ENCODE peak calls at places on chromosome 20, in four cellular contexts. X, C, J and E are unnamed samples.

GRCh38 chr20:32672982-32673727 is 586 bp downstream of the C20orf203 start:
- DNase-seq in X (no peak), C (no peak), J (no peak), E (no peak)

GRCh38 chr20:59823456-59823855 is 110.0 kb downstream of the SYCP2 start:
- DNase-seq in X (no peak), C (no peak), J (no peak), E (no peak)

GRCh38 chr20:50916257-50916656 is 15.0 kb downstream of the ADNP start:
- DNase-seq in X (no peak), C (no peak), J (peak; percentile 64), E (peak; percentile 31)

GRCh38 chr20:24896984-24897383 is 52.1 kb upstream of the CST7 start:
- DNase-seq in X (no peak), C (no peak), J (no peak), E (no peak)

GRCh38 chr20:53748821-53749402 is 155.3 kb upstream of the ZNF217 start:
- DNase-seq in X (peak; percentile 77), C (no peak), J (peak; percentile 33), E (no peak)

GRCh38 chr20:20668639-20669038 is 43.8 kb downstream of the RALGAPA2 start:
- DNase-seq in X (peak; percentile 14), C (no peak), J (no peak), E (peak; percentile 5)

GRCh38 chr20:7858851-7859250 is 81.4 kb downstream of the HAO1 start:
- DNase-seq in X (peak; percentile 22), C (no peak), J (no peak), E (no peak)

GRCh38 chr20:50859161-50859560 is 64.3 kb downstream of the BCAS4 start:
- DNase-seq in X (no peak), C (no peak), J (no peak), E (no peak)

GRCh38 chr20:45073182-45073581 is 27.7 kb downstream of the KCNS1 start:
- DNase-seq in X (peak; percentile 27), C (no peak), J (no peak), E (no peak)

GRCh38 chr20:20369353-20370086 is 1.6 kb downstream of the INSM1 start:
- DNase-seq in X (no peak), C (no peak), J (no peak), E (no peak)

GRCh38 chr20:52425253-52425652 is 233.7 kb upstream of the ZFP64 start:
- DNase-seq in X (no peak), C (no peak), J (no peak), E (no peak)

GRCh38 chr20:58693226-58694006 is 816 bp downstream of the NPEPL1 start:
- DNase-seq in X (no peak), C (no peak), J (no peak), E (no peak)